ENCODE peak calls at places on chromosomes 4 and X, in four cellular contexts. L, R, J and D are unnamed samples. For H3K4me1, the result is how much of the 10 kb centered on the place peaks cover.

GRCh38 chr4:121200795-121201472 is 36.8 kb upstream of the TNIP3 start:
- DNase-seq in R (no peak), J (no peak), L (no peak), D (no peak)

GRCh38 chr4:37628977-37629609 is 57.1 kb downstream of the RELL1 start:
- DNase-seq in L (no peak), J (peak), R (peak), D (no peak)

GRCh38 chrX:153944140-153944799 is at the start of gene RENBP:
- DNase-seq in J (peak), L (no peak), R (no peak), D (peak)

GRCh38 chrX:72685810-72686465 is 28.2 kb downstream of the PHKA1 start:
- DNase-seq in J (no peak), R (peak), L (no peak), D (no peak)

GRCh38 chr4:52157641-52158316 is 106.7 kb downstream of the SPATA18 start:
- DNase-seq in L (no peak), R (no peak), J (no peak), D (no peak)

GRCh38 chrX:53950130-53950733 is 94.0 kb downstream of the PHF8 start:
- DNase-seq in J (no peak), R (no peak), L (no peak), D (no peak)

GRCh38 chr4:74543983-74544382 is 99.0 kb downstream of the AREG start:
- DNase-seq in R (no peak), L (no peak), J (no peak), D (no peak)

GRCh38 chr4:2811830-2812599 is 19.1 kb downstream of the SH3BP2 start:
- DNase-seq in J (no peak), R (peak), L (peak), D (peak)

GRCh38 chrX:17374619-17375360 is at the start of gene NHS:
- DNase-seq in J (peak), L (no peak), R (peak), D (peak)

GRCh38 chrX:53383376-53384087 is 38.9 kb downstream of the SMC1A start:
- DNase-seq in L (peak), R (no peak), J (no peak), D (no peak)

GRCh38 chr4:150315175-150315574 is 236.9 kb downstream of the DCLK2 start:
- DNase-seq in L (no peak), J (no peak), R (no peak), D (no peak)

GRCh38 chr4:66430856-66431255 is 760.6 kb upstream of the EPHA5 start:
- DNase-seq in L (no peak), R (no peak), J (no peak), D (no peak)
- TF ChIP-seq RAD21 in L (no peak), R (no peak), J (no peak), D (no peak)

GRCh38 chrX:41705042-41705441 is 16.3 kb downstream of the GPR34 start:
- DNase-seq in R (no peak), L (no peak), J (no peak), D (no peak)
- H3K4me1 ChIP-seq in R (under half), L (under half), J (under half), D (under half)

DNA sequence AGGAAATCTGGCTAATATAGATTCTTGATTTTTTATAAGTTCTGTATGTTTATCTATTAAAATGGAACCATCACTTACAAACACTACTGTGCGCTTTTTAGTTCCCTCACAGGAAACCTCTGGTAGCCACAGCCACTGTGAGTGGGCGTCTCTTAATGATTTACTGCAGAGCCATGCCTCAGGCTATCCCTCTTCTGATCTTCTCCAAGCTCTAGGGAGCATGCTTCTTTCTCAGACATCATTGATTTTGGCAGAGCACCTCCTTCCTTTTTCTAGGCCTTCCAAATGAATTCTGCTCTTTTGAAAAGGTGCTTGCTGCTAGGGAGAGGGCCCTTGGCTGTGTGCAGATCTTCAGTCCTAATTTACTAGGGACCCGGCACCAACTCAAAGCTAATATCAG is 61.1 kb upstream of the STS start:
- DNase-seq in J (peak), L (no peak), R (no peak), D (no peak)
- TF ChIP-seq ELF1 in J (no peak), L (no peak), R (no peak), D (no peak)

GRCh38 chr4:113784497-113785254 is 23.1 kb upstream of the CAMK2D start:
- DNase-seq in L (peak), J (no peak), R (peak), D (no peak)
- TF ChIP-seq RAD21 in L (no peak), J (no peak), R (no peak), D (no peak)